ENCODE peak calls at places on chromosomes 2 and 18, in eight cellular contexts. D is spleen, Q is small intestine, F is left ventricle myocardium inferior, V is MM.1S, T is neural progenitor cell, Z is fibroblast of lung, E is thoracic aorta. U is an unnamed sample. For H3K4me1, the result is how much of the 10 kb centered on the place peaks cover.

GRCh38 chr2:75390184-75390583 is 170.6 kb downstream of the EVA1A start:
- DNase-seq in V (no peak), F (no peak), Z (no peak), T (no peak), Q (no peak), E (no peak), D (no peak), U (no peak)

GRCh38 chr2:73998933-73999332 is 14.2 kb downstream of the TET3 start:
- DNase-seq in V (no peak), T (no peak), E (no peak), F (no peak), Z (no peak), Q (no peak), D (no peak), U (no peak)

GRCh38 chr2:72668647-72669046 is 157.2 kb downstream of the EXOC6B start:
- DNase-seq in T (no peak), D (no peak), Z (no peak), E (no peak), V (no peak), F (no peak), Q (no peak), U (no peak)

GRCh38 chr2:158845869-158846268 is 50.8 kb downstream of the DAPL1 start:
- DNase-seq in Z (no peak), V (no peak), D (no peak), T (peak), F (no peak), E (no peak), Q (no peak), U (no peak)

GRCh38 chr2:21096458-21096857 is 27.3 kb upstream of the TDRD15 start:
- DNase-seq in Q (peak), Z (no peak), D (no peak), T (no peak), F (no peak), E (no peak), V (no peak), U (no peak)

GRCh38 chr2:95389256-95390119 is 13.0 kb upstream of the FAHD2A start:
- DNase-seq in V (peak), F (peak), Z (peak), D (peak), Q (peak), E (no peak), T (peak), U (peak)

GRCh38 chr2:187698374-187699110 is 144.3 kb upstream of the TFPI start:
- DNase-seq in F (no peak), Q (no peak), T (no peak), V (no peak), D (no peak), E (no peak), Z (peak), U (no peak)

GRCh38 chr2:76274154-76274553 is 563.4 kb upstream of the GCFC2 start:
- DNase-seq in D (no peak), V (no peak), Q (no peak), E (no peak), T (no peak), F (no peak), Z (no peak), U (no peak)

GRCh38 chr2:128279786-128280701 is 38.6 kb downstream of the HS6ST1 start:
- DNase-seq in D (peak), F (peak), Z (no peak), E (no peak), Q (no peak), T (no peak), V (no peak), U (peak)

GRCh38 chr2:160033732-160034392 is 28.6 kb downstream of the PLA2R1 start:
- DNase-seq in F (no peak), Q (no peak), Z (peak), T (no peak), D (no peak), V (no peak), E (no peak), U (no peak)

GRCh38 chr2:44942304-44943030 is 965 bp downstream of the SIX3 start:
- DNase-seq in D (peak), T (peak), V (no peak), F (no peak), Q (no peak), E (no peak), Z (no peak), U (no peak)
- H3K4me3 ChIP-seq in D (peak), T (peak), V (peak), F (peak), Q (no peak), E (peak), Z (no peak), U (no peak)

GRCh38 chr2:85602476-85603234 is at the start of gene TMEM150A:
- DNase-seq in T (peak), Z (peak), V (peak), E (peak), D (peak), F (peak), Q (peak), U (peak)
- H3K4me1 ChIP-seq in T (under half), Z (under half), V (under half), E (half or more), D (half or more), F (half or more), Q (under half), U (under half)

DNA sequence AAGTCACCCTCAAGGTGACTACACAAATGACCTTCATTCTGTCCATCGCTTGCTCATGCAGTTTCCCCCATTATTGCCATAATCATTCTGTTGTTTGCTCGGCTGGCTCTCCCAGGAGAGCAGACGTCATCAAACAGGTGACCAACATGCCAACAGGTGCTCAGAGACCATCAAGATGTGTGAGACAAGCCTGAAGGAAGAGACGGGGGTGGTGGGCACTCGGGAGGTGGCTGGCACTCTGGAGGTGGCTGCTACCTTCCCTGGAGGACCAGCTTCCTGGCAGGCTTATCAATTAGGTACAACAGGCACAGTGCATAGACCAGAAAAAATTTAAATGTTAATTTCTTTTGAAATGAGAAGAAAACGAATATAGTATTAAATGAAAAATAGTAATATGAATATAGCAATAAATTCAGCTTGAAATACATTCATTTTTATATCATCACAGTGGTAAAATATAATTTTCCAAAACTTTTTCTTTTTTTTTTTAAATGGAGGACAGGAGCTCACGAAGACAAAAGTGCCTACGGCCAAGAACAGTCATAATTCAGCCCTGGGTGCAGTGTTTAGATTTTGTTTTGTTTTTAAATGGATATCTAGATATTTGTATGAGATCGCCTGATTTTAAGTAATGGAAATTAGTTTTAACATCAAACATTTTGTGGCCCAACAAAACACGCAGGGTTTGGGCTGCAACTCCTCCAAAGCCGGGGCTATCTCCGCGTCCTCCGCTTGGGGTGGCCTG is 16.9 kb upstream of the HAAO start:
- DNase-seq in Z (peak), V (peak), Q (peak), F (no peak), T (no peak), D (no peak), E (no peak), U (peak)
- H3K4me3 ChIP-seq in Z (peak), V (peak), Q (peak), F (peak), T (peak), D (peak), E (peak), U (no peak)

GRCh38 chr2:29590211-29590610 is 331.2 kb downstream of the ALK start:
- DNase-seq in T (no peak), D (no peak), Z (no peak), Q (no peak), V (no peak), E (no peak), F (no peak), U (no peak)
- H3K4me1 ChIP-seq in T (under half), D (under half), Z (under half), Q (under half), V (under half), E (under half), F (under half), U (under half)

GRCh38 chr18:35231052-35231451 is 9.8 kb upstream of the ZNF397 start:
- DNase-seq in T (peak), E (peak), D (peak), F (peak), Z (peak), Q (peak), V (peak), U (peak)
- H3K4me3 ChIP-seq in T (peak), E (peak), D (peak), F (peak), Z (peak), Q (no peak), V (no peak), U (no peak)

DNA sequence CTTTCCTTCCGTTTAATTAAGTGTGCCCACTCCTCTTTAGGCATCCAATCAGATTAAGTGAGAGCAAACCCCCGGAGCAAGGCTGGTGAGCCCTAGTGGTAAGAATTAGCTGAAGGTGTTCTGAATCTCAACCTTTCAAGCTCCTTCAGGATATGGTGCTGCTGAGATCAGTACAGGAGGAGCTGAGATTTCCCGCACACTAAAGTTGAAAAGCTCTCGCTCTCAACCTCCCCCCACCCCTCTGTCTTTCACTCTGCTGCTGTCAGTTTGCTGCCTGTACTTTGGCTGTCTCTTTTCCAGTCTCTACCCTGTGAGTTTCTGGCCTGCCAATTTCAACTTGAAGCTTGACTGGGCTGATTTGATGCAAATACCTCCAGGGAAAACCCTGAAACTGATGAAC is 15.7 kb downstream of the ZEB2 start:
- DNase-seq in Z (no peak), E (no peak), D (no peak), F (no peak), T (peak), V (no peak), Q (no peak), U (no peak)
- H3K4me1 ChIP-seq in Z (under half), E (half or more), D (half or more), F (half or more), T (half or more), V (under half), Q (under half), U (half or more)